ENCODE peak calls at places on chromosomes 5 and 9, in ten cellular contexts. G is right cardiac atrium; B is activated naive CD8-positive, alpha-beta T cell treated with anti-CD3 and anti-CD28 coated beads, Interleukin-2, amount 50 U/mL, for 24 hours; A is LHCN-M2; H is kidney epithelial cell; Q is cerebellum; W is HL-60; M is stimulated activated CD4-positive, alpha-beta T cell treated with anti-CD3 and anti-CD28 coated beads, Interleukin-1b, Interleukin-23, amount 100 ng/mL, for 24 hours; P is T-helper 17 cell; Y is H54. S is an unnamed sample.

GRCh38 chr5:130710596-130710995 is 454.5 kb downstream of the HINT1 start:
- DNase-seq in A (peak), Y (no peak), W (no peak), B (no peak), G (no peak), H (peak), P (no peak), M (no peak), Q (no peak), S (no peak)

GRCh38 chr5:150412319-150413175 is at the start of gene CD74:
- DNase-seq in A (no peak), Q (peak), Y (no peak), P (peak), B (peak), W (peak), M (peak), H (peak), G (peak), S (peak)

GRCh38 chr9:123326662-123327093 is 29.3 kb upstream of the CRB2 start:
- DNase-seq in B (no peak), M (no peak), Y (no peak), H (no peak), Q (no peak), G (no peak), P (no peak), A (no peak), W (peak), S (no peak)

GRCh38 chr5:101590384-101590783 is 687.3 kb upstream of the ST8SIA4 start:
- DNase-seq in B (no peak), G (no peak), W (no peak), P (no peak), H (no peak), Y (no peak), M (no peak), A (no peak), Q (no peak), S (no peak)

GRCh38 chr5:137575847-137576246 is 76.7 kb upstream of the SPOCK1 start:
- DNase-seq in Y (no peak), W (no peak), B (no peak), M (no peak), G (no peak), P (no peak), H (no peak), A (peak), Q (no peak), S (no peak)

GRCh38 chr5:8729437-8729836 is 816.4 kb downstream of the SEMA5A start:
- DNase-seq in Y (no peak), W (no peak), Q (no peak), P (no peak), B (no peak), H (no peak), G (no peak), M (no peak), A (no peak), S (no peak)

GRCh38 chr5:161023591-161023990 is 171.6 kb upstream of the ATP10B start:
- DNase-seq in Q (peak), M (no peak), B (no peak), P (no peak), A (no peak), H (no peak), Y (no peak), G (no peak), W (no peak), S (no peak)

GRCh38 chr9:17330097-17330496 is 195.3 kb downstream of the CNTLN start:
- DNase-seq in A (no peak), W (no peak), M (no peak), Q (no peak), B (no peak), Y (no peak), G (no peak), H (no peak), P (no peak), S (no peak)

GRCh38 chr5:134547579-134547978 is 22.1 kb downstream of the JADE2 start:
- DNase-seq in Q (peak), P (no peak), B (no peak), Y (peak), H (no peak), G (peak), W (no peak), A (peak), M (no peak), S (no peak)

GRCh38 chr5:156475831-156476551 is 149.0 kb downstream of the SGCD start:
- DNase-seq in W (no peak), B (no peak), M (no peak), H (peak), A (peak), G (peak), Q (no peak), P (no peak), Y (no peak), S (peak)

GRCh38 chr9:77016526-77017504 is 2.6 kb upstream of the FOXB2 start:
- DNase-seq in P (no peak), B (no peak), H (no peak), A (no peak), Q (no peak), G (no peak), M (no peak), W (no peak), Y (no peak), S (no peak)

GRCh38 chr5:76811214-76811613 is 7.6 kb upstream of the F2RL1 start:
- DNase-seq in P (no peak), Y (peak), W (no peak), G (no peak), Q (no peak), B (no peak), H (no peak), M (no peak), A (no peak), S (no peak)

GRCh38 chr5:139148306-139148705 is 49.9 kb downstream of the SIL1 start:
- DNase-seq in A (no peak), M (no peak), Y (no peak), P (no peak), G (no peak), B (no peak), H (no peak), Q (no peak), W (no peak), S (no peak)

GRCh38 chr9:2506310-2506709 is 115.3 kb upstream of the VLDLR start:
- DNase-seq in Y (no peak), A (no peak), W (no peak), M (no peak), G (no peak), H (no peak), Q (peak), B (no peak), P (no peak), S (no peak)

GRCh38 chr5:135025730-135026644 is 8.0 kb downstream of the PITX1 start:
- DNase-seq in M (no peak), G (no peak), W (no peak), A (no peak), H (no peak), P (no peak), Q (no peak), B (no peak), Y (no peak), S (no peak)

GRCh38 chr5:172364773-172365172 is 81.2 kb upstream of the UBTD2 start:
- DNase-seq in Y (no peak), P (no peak), B (no peak), W (peak), M (no peak), A (no peak), H (no peak), G (no peak), Q (no peak), S (peak)

GRCh38 chr9:37215456-37216229 is 95.3 kb downstream of the ZCCHC7 start:
- DNase-seq in Y (no peak), A (peak), B (no peak), M (no peak), G (no peak), Q (no peak), W (no peak), P (no peak), H (no peak), S (no peak)

GRCh38 chr9:694499-695154 is 146.9 kb upstream of the DMRT1 start:
- DNase-seq in W (no peak), M (no peak), Q (peak), Y (no peak), H (peak), B (no peak), P (no peak), G (peak), A (peak), S (peak)

GRCh38 chr9:99326112-99326916 is 104.2 kb downstream of the SEC61B start:
- DNase-seq in A (peak), Y (no peak), P (no peak), Q (no peak), W (no peak), H (no peak), B (no peak), M (no peak), G (no peak), S (no peak)

S was measured in amygdala.